ENCODE peak calls at places on chromosomes 7 and 10, in seven cellular contexts. O is osteocyte, T is AG09319, K is epithelial cell of proximal tubule, J is RWPE1, V is fibroblast of lung, A is endothelial cell. D is an unnamed sample.

GRCh38 chr7:30281263-30281662 is 3.1 kb upstream of the ZNRF2 start:
- DNase-seq in O (no peak), T (no peak), K (no peak), J (no peak), V (no peak), A (no peak), D (no peak)

GRCh38 chr10:64574371-64574770 is 1053.2 kb downstream of the REEP3 start:
- DNase-seq in O (no peak), T (no peak), K (no peak), J (no peak), V (no peak), A (no peak), D (no peak)

GRCh38 chr10:11164806-11165590 is 147.3 kb downstream of the CELF2 start:
- DNase-seq in O (no peak), T (peak; percentile 23), K (peak; percentile 26), J (peak; percentile 75), V (peak; percentile 91), A (peak; percentile 31), D (peak; percentile 70)

GRCh38 chr10:102632394-102633062 is 11.8 kb upstream of the TRIM8 start:
- DNase-seq in O (no peak), T (no peak), K (no peak), J (no peak), V (peak; percentile 54), A (no peak), D (no peak)

GRCh38 chr7:151437163-151437553 is 2.8 kb downstream of the CRYGN start:
- DNase-seq in O (no peak), T (no peak), K (no peak), J (no peak), V (no peak), A (no peak), D (no peak)

GRCh38 chr10:72334832-72335393 is 19.8 kb downstream of the DNAJB12 start:
- DNase-seq in O (peak; percentile 96), T (no peak), K (peak; percentile 80), J (peak; percentile 79), V (peak; percentile 96), A (no peak), D (peak; percentile 77)

GRCh38 chr10:29332061-29332760 is 43.3 kb downstream of the LYZL1 start:
- DNase-seq in O (no peak), T (no peak), K (no peak), J (no peak), V (no peak), A (no peak), D (no peak)

GRCh38 chr7:25495342-25495855 is 267.1 kb upstream of the NPVF start:
- DNase-seq in O (no peak), T (no peak), K (no peak), J (no peak), V (no peak), A (no peak), D (no peak)

GRCh38 chr7:137469858-137470257 is 126.3 kb upstream of the PTN start:
- DNase-seq in O (no peak), T (no peak), K (no peak), J (no peak), V (no peak), A (no peak), D (no peak)

GRCh38 chr10:22988581-22989360 is 60.9 kb downstream of the ARMC3 start:
- DNase-seq in O (no peak), T (no peak), K (no peak), J (peak; percentile 41), V (peak; percentile 32), A (peak; percentile 63), D (peak; percentile 55)

GRCh38 chr7:30548762-30549344 is 44.2 kb upstream of the GGCT start:
- DNase-seq in O (no peak), T (peak; percentile 27), K (no peak), J (peak; percentile 76), V (peak; percentile 63), A (peak; percentile 73), D (peak; percentile 56)

GRCh38 chr7:130369110-130369711 is 11.1 kb upstream of the CPA1 start:
- DNase-seq in O (no peak), T (no peak), K (no peak), J (no peak), V (peak; percentile 94), A (no peak), D (no peak)

DNA sequence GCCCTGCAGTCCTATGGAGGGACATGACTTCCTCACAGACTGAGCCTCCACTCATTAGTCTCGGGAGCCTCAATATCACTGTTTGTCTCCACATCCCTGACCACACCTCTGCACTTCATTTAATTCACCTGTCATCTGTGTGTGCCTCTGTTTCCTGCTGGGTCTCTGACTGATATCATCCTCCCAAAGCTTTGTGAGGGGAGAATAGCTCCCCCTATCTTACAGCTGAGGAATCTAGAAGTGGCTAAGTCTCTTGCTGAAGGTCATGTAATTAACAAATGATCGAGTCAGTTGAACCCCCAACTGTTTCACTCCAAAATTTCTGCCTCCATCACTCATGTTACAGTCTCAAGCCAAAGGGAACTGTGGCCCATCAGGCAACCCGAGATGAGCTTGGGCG is 5.5 kb upstream of the CPXM2 start:
- DNase-seq in O (no peak), T (no peak), K (no peak), J (no peak), V (no peak), A (no peak), D (no peak)
- TF ChIP-seq CTCF in O (no peak), T (peak; percentile 15), K (peak; percentile 21), J (no peak), V (no peak), A (peak; percentile 48), D (no peak)

GRCh38 chr7:70762697-70763096 is 369.2 kb upstream of the GALNT17 start:
- DNase-seq in O (no peak), T (no peak), K (no peak), J (no peak), V (no peak), A (no peak), D (no peak)
- TF ChIP-seq CTCF in O (no peak), T (no peak), K (no peak), J (no peak), V (no peak), A (no peak), D (no peak)

DNA sequence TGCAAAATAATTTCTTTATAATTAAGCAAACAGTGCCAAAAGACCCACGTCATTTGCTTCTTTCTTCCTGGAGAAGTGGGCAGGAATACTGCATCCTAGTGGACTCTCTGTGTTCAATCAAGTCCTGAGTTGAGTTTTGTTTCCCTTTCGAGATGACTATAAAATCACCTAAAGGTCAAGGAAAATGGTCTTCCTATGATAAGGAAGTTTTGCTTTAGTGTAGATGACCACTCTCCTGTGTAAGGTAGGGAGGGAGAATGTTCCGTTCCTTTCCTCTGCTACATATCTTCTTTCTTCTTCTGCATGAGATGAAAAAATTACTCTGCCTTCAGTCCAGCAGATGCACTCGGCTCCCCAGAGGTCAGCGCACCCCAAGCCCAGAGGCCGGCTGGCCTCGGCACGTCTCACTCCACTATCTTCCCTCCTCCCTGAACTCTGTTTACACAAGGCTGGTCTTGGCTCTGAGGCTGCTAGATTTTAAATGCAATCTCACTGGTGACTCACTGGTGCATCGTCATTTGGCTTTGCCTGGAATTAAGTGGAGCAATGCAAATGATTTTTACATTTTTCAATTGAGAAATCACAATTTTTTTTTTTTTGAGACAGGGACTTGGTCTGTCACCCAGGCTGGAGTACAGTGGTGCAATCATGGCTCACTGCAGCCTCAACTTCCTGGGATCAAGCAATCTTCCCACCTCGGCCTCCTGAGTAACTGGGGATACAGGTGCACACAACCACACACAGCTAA is 18.6 kb upstream of the VDAC2 start:
- DNase-seq in O (no peak), T (peak; percentile 84), K (no peak), J (peak; percentile 85), V (peak; percentile 91), A (no peak), D (no peak)
- TF ChIP-seq CTCF in O (no peak), T (peak; percentile 30), K (no peak), J (no peak), V (peak; percentile 30), A (no peak), D (no peak)

GRCh38 chr7:132758983-132759382 is 182.7 kb upstream of the PLXNA4 start:
- DNase-seq in O (no peak), T (no peak), K (no peak), J (no peak), V (no peak), A (no peak), D (no peak)

GRCh38 chr7:132756482-132756990 is 180.3 kb upstream of the PLXNA4 start:
- DNase-seq in O (peak; percentile 53), T (no peak), K (no peak), J (no peak), V (no peak), A (no peak), D (no peak)

GRCh38 chr7:132752431-132752830 is 176.2 kb upstream of the PLXNA4 start:
- DNase-seq in O (no peak), T (no peak), K (no peak), J (no peak), V (peak; percentile 81), A (no peak), D (no peak)

GRCh38 chr7:132757778-132758177 is 181.5 kb upstream of the PLXNA4 start:
- DNase-seq in O (peak; percentile 32), T (no peak), K (no peak), J (no peak), V (peak; percentile 67), A (no peak), D (no peak)

GRCh38 chr7:132755538-132756481 is 179.5 kb upstream of the PLXNA4 start:
- DNase-seq in O (peak; percentile 44), T (no peak), K (no peak), J (no peak), V (peak; percentile 30), A (no peak), D (no peak)
- TF ChIP-seq CTCF in O (no peak), T (no peak), K (peak; percentile 26), J (no peak), V (no peak), A (no peak), D (no peak)

GRCh38 chr10:132463333-132464255 is 66.6 kb downstream of the PWWP2B start:
- DNase-seq in O (no peak), T (no peak), K (no peak), J (no peak), V (no peak), A (no peak), D (no peak)
- TF ChIP-seq CTCF in O (peak; percentile 19), T (peak; percentile 23), K (peak; percentile 36), J (no peak), V (peak; percentile 35), A (no peak), D (peak; percentile 21)

GRCh38 chr7:127514499-127514898 is 70.9 kb downstream of the GCC1 start:
- DNase-seq in O (no peak), T (no peak), K (no peak), J (peak; percentile 45), V (peak; percentile 36), A (no peak), D (peak; percentile 32)
- TF ChIP-seq CTCF in O (peak; percentile 66), T (peak; percentile 35), K (peak; percentile 60), J (peak; percentile 56), V (peak; percentile 44), A (no peak), D (peak; percentile 36)

D was measured in GM10248.